ENCODE peak calls at places on chromosomes 16 and 17, in four cellular contexts. I is A549, Z is K562, P is H1. C is an unnamed sample.

GRCh38 chr17:83173997-83174858 is 94.8 kb downstream of the METRNL start:
- DNase-seq in P (no peak), Z (no peak), I (no peak), C (peak)

GRCh38 chr17:37019745-37020129 is 71.0 kb downstream of the AATF start:
- DNase-seq in Z (no peak), I (no peak), P (no peak), C (no peak)

GRCh38 chr17:15036238-15036637 is 228.9 kb downstream of the PMP22 start:
- DNase-seq in Z (no peak), P (no peak), I (no peak), C (no peak)

GRCh38 chr17:4938670-4939553 is 934 bp downstream of the SLC25A11 start:
- DNase-seq in I (no peak), P (no peak), Z (no peak), C (no peak)

GRCh38 chr17:700504-701094 is 14.0 kb downstream of the VPS53 start:
- DNase-seq in P (no peak), Z (peak), I (peak), C (no peak)

GRCh38 chr16:66677179-66677578 is 19.4 kb downstream of the CMTM4 start:
- DNase-seq in Z (no peak), P (no peak), I (no peak), C (no peak)

GRCh38 chr16:20624205-20624604 is 48.0 kb upstream of the ACSM2B start:
- DNase-seq in I (no peak), P (no peak), Z (no peak), C (no peak)

GRCh38 chr16:85963746-85964370 is 64.9 kb downstream of the IRF8 start:
- DNase-seq in I (no peak), P (no peak), Z (no peak), C (no peak)

GRCh38 chr17:33725675-33726271 is 432.7 kb upstream of the ASIC2 start:
- DNase-seq in P (peak), I (peak), Z (peak), C (peak)

GRCh38 chr17:8649157-8650118 is 18.9 kb upstream of the MYH10 start:
- DNase-seq in Z (no peak), P (no peak), I (no peak), C (no peak)

GRCh38 chr17:17663160-17664072 is 17.8 kb upstream of the RAI1 start:
- DNase-seq in Z (peak), I (peak), P (peak), C (peak)

GRCh38 chr17:35002876-35003551 is 22.7 kb downstream of the LIG3 start:
- DNase-seq in I (no peak), P (no peak), Z (no peak), C (no peak)

GRCh38 chr17:68981288-68981687 is 26.1 kb upstream of the ABCA8 start:
- DNase-seq in Z (no peak), I (no peak), P (no peak), C (peak)

GRCh38 chr17:27600471-27600870 is 30.5 kb upstream of the LGALS9 start:
- DNase-seq in P (no peak), I (no peak), Z (no peak), C (no peak)

GRCh38 chr17:68908045-68908444 is 47.1 kb downstream of the ABCA8 start:
- DNase-seq in I (no peak), P (no peak), Z (no peak), C (peak)

GRCh38 chr16:20879175-20880053 is 20.7 kb downstream of the DCUN1D3 start:
- DNase-seq in P (no peak), Z (no peak), I (peak), C (peak)

GRCh38 chr16:14303654-14304394 is 232.7 kb downstream of the MRTFB start:
- DNase-seq in Z (peak), I (no peak), P (no peak), C (no peak)

GRCh38 chr17:14019186-14019956 is 49.9 kb upstream of the COX10 start:
- DNase-seq in I (no peak), P (no peak), Z (peak), C (no peak)

GRCh38 chr17:2033128-2033527 is 3.2 kb downstream of the DPH1 start:
- DNase-seq in Z (no peak), P (no peak), I (no peak), C (no peak)

GRCh38 chr16:25366078-25366477 is 108.4 kb upstream of the ZKSCAN2 start:
- DNase-seq in P (no peak), I (no peak), Z (no peak), C (no peak)

GRCh38 chr16:70553175-70553574 is 29.6 kb downstream of the SF3B3 start:
- DNase-seq in P (no peak), I (no peak), Z (no peak), C (no peak)

GRCh38 chr16:9447195-9447551 is 355.7 kb downstream of the HAPSTR1 start:
- DNase-seq in I (no peak), P (no peak), Z (no peak), C (no peak)

GRCh38 chr17:77254961-77255741 is 114.4 kb downstream of the SEC14L1 start:
- DNase-seq in P (no peak), I (peak), Z (peak), C (peak)

GRCh38 chr17:77494664-77495435 is 354.1 kb downstream of the SEC14L1 start:
- DNase-seq in P (peak), I (peak), Z (peak), C (peak)

GRCh38 chr16:85210423-85211169 is 98.3 kb upstream of the CIBAR2 start:
- DNase-seq in P (no peak), I (no peak), Z (no peak), C (no peak)

GRCh38 chr17:34245496-34245895 is 9.6 kb upstream of the CCL2 start:
- DNase-seq in I (no peak), P (no peak), Z (no peak), C (no peak)

GRCh38 chr16:4521971-4522623 is 16.5 kb downstream of the CDIP1 start:
- DNase-seq in Z (no peak), I (no peak), P (no peak), C (no peak)

GRCh38 chr17:32553168-32553567 is 66.4 kb downstream of the CDK5R1 start:
- DNase-seq in I (no peak), P (no peak), Z (no peak), C (no peak)

GRCh38 chr16:84982434-84982833 is 28.9 kb downstream of the ZDHHC7 start:
- DNase-seq in P (no peak), Z (peak), I (no peak), C (no peak)

DNA sequence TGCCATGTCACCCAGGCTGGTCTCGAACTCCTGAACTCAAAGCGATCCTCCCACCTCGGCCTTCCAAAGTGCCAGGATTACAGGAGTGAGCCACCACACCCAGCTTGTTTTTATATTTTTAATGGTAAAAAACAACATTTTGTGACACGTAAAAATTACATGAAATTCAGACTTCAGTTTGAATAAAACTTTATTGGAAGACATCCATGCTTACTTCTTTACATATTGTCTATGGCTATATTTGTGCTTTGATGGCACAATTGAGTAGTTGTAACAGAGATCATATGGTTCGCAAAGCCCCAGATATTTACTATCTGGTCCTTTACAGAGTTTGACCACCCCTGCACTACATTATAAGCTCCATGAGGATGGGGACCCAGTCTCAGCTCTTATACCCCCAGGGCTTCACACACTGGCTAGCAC is 1.8 kb upstream of the FDXR start:
- DNase-seq in Z (no peak), P (no peak), I (no peak), C (no peak)
- TF ChIP-seq RNF2 in Z (no peak), P (no peak), I (no peak), C (no peak)

GRCh38 chr16:74140557-74140956 is 156.1 kb upstream of the PSMD7 start:
- DNase-seq in P (no peak), Z (no peak), I (no peak), C (no peak)

GRCh38 chr16:74146643-74147042 is 150.0 kb upstream of the PSMD7 start:
- DNase-seq in Z (no peak), I (no peak), P (no peak), C (no peak)

GRCh38 chr16:74143171-74143570 is 153.4 kb upstream of the PSMD7 start:
- DNase-seq in I (no peak), P (no peak), Z (no peak), C (no peak)

GRCh38 chr16:74141015-74141414 is 155.6 kb upstream of the PSMD7 start:
- DNase-seq in I (no peak), Z (no peak), P (no peak), C (no peak)
- TF ChIP-seq RNF2 in I (no peak), Z (no peak), P (no peak), C (no peak)

GRCh38 chr16:30659507-30660423 is 1.5 kb downstream of the FBRS start:
- DNase-seq in I (no peak), Z (peak), P (no peak), C (no peak)

GRCh38 chr16:30658731-30659506 is 688 bp downstream of the FBRS start:
- DNase-seq in Z (peak), P (peak), I (peak), C (peak)

GRCh38 chr16:30662449-30662848 is 4.2 kb downstream of the FBRS start:
- DNase-seq in P (no peak), I (no peak), Z (peak), C (no peak)

GRCh38 chr16:30663038-30663437 is 4.8 kb downstream of the FBRS start:
- DNase-seq in Z (no peak), P (no peak), I (no peak), C (no peak)

GRCh38 chr16:30660424-30661251 is 2.4 kb downstream of the FBRS start:
- DNase-seq in Z (peak), I (no peak), P (no peak), C (no peak)
- TF ChIP-seq RNF2 in Z (no peak), I (no peak), P (no peak), C (no peak)

GRCh38 chr17:3800362-3801042 is 486 bp downstream of the ITGAE start:
- DNase-seq in Z (no peak), I (no peak), P (no peak), C (no peak)
- TF ChIP-seq RNF2 in Z (no peak), I (no peak), P (no peak), C (no peak)

DNA sequence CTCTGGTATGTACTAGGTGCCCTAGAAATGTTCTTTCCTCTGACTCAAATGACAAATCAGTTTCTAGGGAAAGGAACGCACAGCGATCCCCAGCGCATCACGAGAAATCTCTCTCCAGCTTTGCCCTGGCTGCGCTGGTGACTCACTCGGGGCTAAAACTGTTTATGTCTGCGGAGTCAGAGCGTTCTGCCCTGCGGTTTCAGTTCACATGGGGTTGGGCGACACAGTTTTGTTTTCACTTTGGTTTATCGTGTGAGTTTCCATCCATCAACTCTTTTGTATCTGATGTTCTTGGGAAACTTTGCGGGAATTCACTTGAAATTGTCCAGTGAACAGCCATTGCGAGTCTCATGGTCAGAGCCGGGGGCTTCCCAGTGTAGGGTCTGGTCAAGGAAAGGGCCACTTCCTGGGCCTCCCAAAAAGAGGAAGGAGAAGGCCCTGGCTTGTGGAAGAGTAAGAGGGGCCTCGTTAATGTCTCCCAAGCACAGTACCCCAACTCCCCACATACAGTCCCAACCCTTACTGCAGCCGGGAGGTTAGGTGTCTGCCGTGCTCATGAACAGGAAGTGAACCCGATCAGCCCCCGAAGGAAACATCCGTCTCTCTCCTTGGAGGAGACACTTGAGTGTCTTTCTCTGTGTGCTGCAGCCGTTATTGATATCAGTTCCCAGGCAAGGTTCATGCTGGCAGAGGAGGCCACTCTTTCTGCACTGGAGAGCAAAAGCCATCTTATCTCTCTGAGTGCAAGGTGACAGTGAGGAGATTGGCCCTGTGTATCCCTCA is 643.2 kb downstream of the WWOX start:
- DNase-seq in P (no peak), I (no peak), Z (peak), C (no peak)
- TF ChIP-seq RNF2 in P (no peak), I (no peak), Z (no peak), C (no peak)

GRCh38 chr17:75228847-75229246 is 23.4 kb downstream of the NUP85 start:
- DNase-seq in P (no peak), Z (no peak), I (no peak), C (no peak)

GRCh38 chr17:75227729-75228128 is 22.2 kb downstream of the NUP85 start:
- DNase-seq in I (no peak), P (no peak), Z (no peak), C (no peak)

GRCh38 chr17:75228305-75228704 is 22.8 kb downstream of the NUP85 start:
- DNase-seq in Z (no peak), I (no peak), P (no peak), C (no peak)

GRCh38 chr17:75219815-75220214 is 14.3 kb downstream of the NUP85 start:
- DNase-seq in P (no peak), I (no peak), Z (peak), C (no peak)

DNA sequence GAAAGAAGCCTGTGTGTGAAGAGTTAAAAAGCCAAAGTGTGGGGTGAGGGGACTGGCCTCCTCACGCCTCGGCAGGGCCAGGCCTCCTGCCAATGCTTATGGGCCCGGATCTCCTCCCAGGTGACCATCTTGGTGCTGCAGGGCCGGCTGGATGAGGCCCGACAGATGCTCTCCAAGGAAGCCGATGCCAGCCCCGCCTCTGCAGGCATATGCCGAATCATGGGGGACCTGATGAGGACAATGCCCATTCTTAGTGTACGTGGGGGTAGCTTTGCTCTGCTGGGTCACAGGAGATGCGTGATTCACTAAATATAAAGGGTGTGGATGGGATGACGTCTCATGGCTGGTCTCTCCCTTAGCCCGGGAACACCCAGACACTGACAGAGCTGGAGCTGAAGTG is 19.5 kb downstream of the NUP85 start:
- DNase-seq in P (no peak), I (no peak), Z (no peak), C (no peak)
- TF ChIP-seq RNF2 in P (no peak), I (no peak), Z (no peak), C (no peak)

C was measured in HepG2.